ENCODE peak calls at places on chromosomes 12 and 14, in six cellular contexts. M is CD8-positive, alpha-beta T cell; R is PC-3; J is neural progenitor cell; U is aorta; H is breast epithelium. Y is an unnamed sample.

GRCh38 chr14:50363734-50364113 is 33.0 kb downstream of the CDKL1 start:
- DNase-seq in H (no peak), J (no peak), U (no peak), M (no peak), R (no peak), Y (peak)

GRCh38 chr14:57866199-57866755 is 385 bp upstream of the SLC35F4 start:
- DNase-seq in J (peak), H (no peak), R (no peak), U (no peak), M (no peak), Y (no peak)

GRCh38 chr12:15699886-15700285 is 89.3 kb downstream of the EPS8 start:
- DNase-seq in R (no peak), J (no peak), M (no peak), U (no peak), H (no peak), Y (no peak)

GRCh38 chr12:72272731-72273498 is 745 bp downstream of the TRHDE start:
- DNase-seq in M (no peak), H (no peak), U (peak), J (peak), R (peak), Y (no peak)

GRCh38 chr12:27975222-27976136 is 2.9 kb upstream of the PTHLH start:
- DNase-seq in J (peak), H (no peak), U (peak), R (peak), M (no peak), Y (no peak)

GRCh38 chr12:49340971-49341776 is 4.2 kb upstream of the C1QL4 start:
- DNase-seq in M (no peak), J (peak), R (no peak), H (no peak), U (peak), Y (no peak)

GRCh38 chr12:27592548-27592947 is 68.5 kb downstream of the PPFIBP1 start:
- DNase-seq in J (no peak), U (peak), H (peak), R (peak), M (no peak), Y (no peak)

GRCh38 chr12:131057211-131057721 is 103.6 kb downstream of the ADGRD1 start:
- DNase-seq in J (no peak), R (no peak), H (no peak), M (no peak), U (peak), Y (no peak)

GRCh38 chr14:32259368-32260013 is 56.4 kb upstream of the RNU6-8 start:
- DNase-seq in H (no peak), U (no peak), J (peak), R (peak), M (no peak), Y (no peak)
- H3K27ac ChIP-seq in H (no peak), U (no peak), J (no peak), R (no peak), M (no peak), Y (no peak)

GRCh38 chr14:104107611-104108569 is 22.4 kb downstream of the ASPG start:
- DNase-seq in H (no peak), M (no peak), U (peak), J (no peak), R (peak), Y (no peak)
- H3K27ac ChIP-seq in H (no peak), M (no peak), U (no peak), J (no peak), R (no peak), Y (no peak)

GRCh38 chr14:64659366-64659765 is 44.9 kb upstream of the PLEKHG3 start:
- DNase-seq in M (no peak), H (no peak), R (no peak), U (no peak), J (no peak), Y (no peak)

GRCh38 chr14:64656986-64657385 is 47.2 kb upstream of the PLEKHG3 start:
- DNase-seq in M (no peak), R (no peak), U (no peak), J (no peak), H (no peak), Y (no peak)

GRCh38 chr14:64654072-64654899 is 49.9 kb upstream of the PLEKHG3 start:
- DNase-seq in R (peak), J (no peak), H (no peak), M (no peak), U (no peak), Y (peak)

GRCh38 chr14:64658201-64658600 is 46.0 kb upstream of the PLEKHG3 start:
- DNase-seq in M (no peak), R (no peak), H (no peak), J (no peak), U (no peak), Y (no peak)

GRCh38 chr14:64654931-64655330 is 49.3 kb upstream of the PLEKHG3 start:
- DNase-seq in J (no peak), M (no peak), H (no peak), R (no peak), U (no peak), Y (peak)
- H3K27ac ChIP-seq in J (no peak), M (no peak), H (peak), R (peak), U (peak), Y (no peak)

GRCh38 chr12:120067901-120068300 is 48.7 kb downstream of the RAB35 start:
- DNase-seq in H (no peak), J (no peak), M (no peak), R (no peak), U (no peak), Y (no peak)
- H3K27ac ChIP-seq in H (no peak), J (no peak), M (no peak), R (no peak), U (no peak), Y (no peak)

GRCh38 chr14:41868396-41868795 is 261.7 kb downstream of the LRFN5 start:
- DNase-seq in R (no peak), J (peak), H (no peak), U (no peak), M (no peak), Y (no peak)

GRCh38 chr14:41872906-41873305 is 266.2 kb downstream of the LRFN5 start:
- DNase-seq in U (no peak), M (no peak), H (no peak), J (no peak), R (no peak), Y (no peak)

GRCh38 chr14:41875113-41875512 is 268.4 kb downstream of the LRFN5 start:
- DNase-seq in R (no peak), M (no peak), J (no peak), H (no peak), U (no peak), Y (no peak)

GRCh38 chr14:41873379-41874034 is 266.8 kb downstream of the LRFN5 start:
- DNase-seq in M (no peak), J (no peak), U (no peak), H (no peak), R (no peak), Y (no peak)
- H3K27ac ChIP-seq in M (no peak), J (no peak), U (no peak), H (no peak), R (no peak), Y (no peak)

GRCh38 chr14:52948039-52948438 is 2.8 kb downstream of the FERMT2 start:
- DNase-seq in R (no peak), U (no peak), M (no peak), J (no peak), H (no peak), Y (no peak)
- H3K27ac ChIP-seq in R (no peak), U (no peak), M (no peak), J (no peak), H (no peak), Y (no peak)

GRCh38 chr12:132516064-132517012 is 26.4 kb downstream of the FBRSL1 start:
- DNase-seq in R (no peak), J (no peak), M (no peak), H (no peak), U (no peak), Y (no peak)
- H3K27ac ChIP-seq in R (no peak), J (no peak), M (no peak), H (no peak), U (no peak), Y (no peak)